ENCODE peak calls at places on chromosomes 11 and 22, in four cellular contexts. W, U, V and J are unnamed samples.

GRCh38 chr11:9530020-9530628 is 43.3 kb upstream of the WEE1 start:
- DNase-seq in W (no peak), V (no peak), U (peak; percentile 85), J (no peak)

GRCh38 chr11:106986261-106986660 is 32.0 kb downstream of the GUCY1A2 start:
- DNase-seq in U (no peak), W (no peak), V (no peak), J (no peak)

GRCh38 chr22:37982938-37983859 is 1.2 kb downstream of the SOX10 start:
- DNase-seq in V (no peak), U (peak; percentile 89), W (no peak), J (no peak)

GRCh38 chr11:82527185-82527584 is 206.5 kb downstream of the FAM181B start:
- DNase-seq in V (no peak), U (no peak), W (no peak), J (no peak)

GRCh38 chr11:39745401-39745800 is 1714.1 kb downstream of the LRRC4C start:
- DNase-seq in W (no peak), V (peak; percentile 33), U (no peak), J (no peak)

GRCh38 chr11:117495357-117495756 is 167.7 kb downstream of the CEP164 start:
- DNase-seq in W (no peak), V (no peak), U (no peak), J (no peak)

GRCh38 chr22:49968313-49968830 is 7.8 kb downstream of the PIM3 start:
- DNase-seq in W (no peak), U (peak; percentile 4), V (no peak), J (peak; percentile 50)

GRCh38 chr11:122673706-122674105 is 18.2 kb downstream of the UBASH3B start:
- DNase-seq in W (no peak), V (no peak), U (no peak), J (no peak)

GRCh38 chr11:20162824-20163777 is 2.8 kb upstream of the DBX1 start:
- DNase-seq in U (peak; percentile 83), W (no peak), V (no peak), J (no peak)

GRCh38 chr11:449889-450808 is at the start of gene PTDSS2:
- DNase-seq in W (peak; percentile 75), U (peak; percentile 98), V (peak; percentile 91), J (peak; percentile 97)